ENCODE peak calls at places on chromosomes 16 and 17, in four cellular contexts. One of them, this sample, is unnamed. For H3K9me3, the result is how much of the 10 kb centered on the place peaks cover.

GRCh38 chr17:79707931-79708891 is 22.5 kb upstream of the ENPP7 start:
- DNase-seq in CD8-positive, alpha-beta memory T cell: peak
- DNase-seq in body of pancreas: peak
- DNase-seq in effector memory CD4-positive, alpha-beta T cell: peak
- DNase-seq in this sample: peak

GRCh38 chr17:9612016-9612415 is 33.3 kb upstream of the USP43 start:
- DNase-seq in CD8-positive, alpha-beta memory T cell: no peak
- DNase-seq in body of pancreas: no peak
- DNase-seq in effector memory CD4-positive, alpha-beta T cell: no peak
- DNase-seq in this sample: no peak

GRCh38 chr17:79827179-79827578 is 12.1 kb downstream of the CBX4 start:
- DNase-seq in CD8-positive, alpha-beta memory T cell: no peak
- DNase-seq in body of pancreas: no peak
- DNase-seq in effector memory CD4-positive, alpha-beta T cell: no peak
- DNase-seq in this sample: no peak

GRCh38 chr17:82324566-82325285 is 7.3 kb upstream of the CD7 start:
- DNase-seq in CD8-positive, alpha-beta memory T cell: no peak
- DNase-seq in body of pancreas: no peak
- DNase-seq in effector memory CD4-positive, alpha-beta T cell: no peak
- DNase-seq in this sample: no peak

GRCh38 chr16:17555176-17555575 is 84.4 kb upstream of the XYLT1 start:
- DNase-seq in CD8-positive, alpha-beta memory T cell: no peak
- DNase-seq in body of pancreas: no peak
- DNase-seq in effector memory CD4-positive, alpha-beta T cell: no peak
- DNase-seq in this sample: no peak

GRCh38 chr17:77281024-77281903 is 140.5 kb downstream of the SEC14L1 start:
- DNase-seq in CD8-positive, alpha-beta memory T cell: peak
- DNase-seq in body of pancreas: peak
- DNase-seq in effector memory CD4-positive, alpha-beta T cell: peak
- DNase-seq in this sample: peak

GRCh38 chr17:46175891-46176290 is 17.3 kb downstream of the KANSL1 start:
- DNase-seq in CD8-positive, alpha-beta memory T cell: no peak
- DNase-seq in body of pancreas: no peak
- DNase-seq in effector memory CD4-positive, alpha-beta T cell: no peak
- DNase-seq in this sample: no peak

GRCh38 chr16:50279142-50279865 is 13.0 kb downstream of the ADCY7 start:
- DNase-seq in CD8-positive, alpha-beta memory T cell: no peak
- DNase-seq in body of pancreas: peak
- DNase-seq in effector memory CD4-positive, alpha-beta T cell: no peak
- DNase-seq in this sample: no peak

GRCh38 chr16:63292036-63292435 is 1255.8 kb upstream of the CDH8 start:
- DNase-seq in CD8-positive, alpha-beta memory T cell: no peak
- DNase-seq in body of pancreas: no peak
- DNase-seq in effector memory CD4-positive, alpha-beta T cell: no peak
- DNase-seq in this sample: no peak

GRCh38 chr17:81237591-81238489 is 1.0 kb downstream of the TEPSIN start:
- DNase-seq in CD8-positive, alpha-beta memory T cell: no peak
- DNase-seq in body of pancreas: no peak
- DNase-seq in effector memory CD4-positive, alpha-beta T cell: no peak
- DNase-seq in this sample: no peak

GRCh38 chr17:31224366-31224765 is 72.7 kb downstream of the OMG start:
- DNase-seq in CD8-positive, alpha-beta memory T cell: no peak
- DNase-seq in body of pancreas: no peak
- DNase-seq in effector memory CD4-positive, alpha-beta T cell: no peak
- DNase-seq in this sample: no peak
- H3K9me3 ChIP-seq in CD8-positive, alpha-beta memory T cell: under half
- H3K9me3 ChIP-seq in body of pancreas: under half
- H3K9me3 ChIP-seq in effector memory CD4-positive, alpha-beta T cell: under half
- H3K9me3 ChIP-seq in this sample: under half

DNA sequence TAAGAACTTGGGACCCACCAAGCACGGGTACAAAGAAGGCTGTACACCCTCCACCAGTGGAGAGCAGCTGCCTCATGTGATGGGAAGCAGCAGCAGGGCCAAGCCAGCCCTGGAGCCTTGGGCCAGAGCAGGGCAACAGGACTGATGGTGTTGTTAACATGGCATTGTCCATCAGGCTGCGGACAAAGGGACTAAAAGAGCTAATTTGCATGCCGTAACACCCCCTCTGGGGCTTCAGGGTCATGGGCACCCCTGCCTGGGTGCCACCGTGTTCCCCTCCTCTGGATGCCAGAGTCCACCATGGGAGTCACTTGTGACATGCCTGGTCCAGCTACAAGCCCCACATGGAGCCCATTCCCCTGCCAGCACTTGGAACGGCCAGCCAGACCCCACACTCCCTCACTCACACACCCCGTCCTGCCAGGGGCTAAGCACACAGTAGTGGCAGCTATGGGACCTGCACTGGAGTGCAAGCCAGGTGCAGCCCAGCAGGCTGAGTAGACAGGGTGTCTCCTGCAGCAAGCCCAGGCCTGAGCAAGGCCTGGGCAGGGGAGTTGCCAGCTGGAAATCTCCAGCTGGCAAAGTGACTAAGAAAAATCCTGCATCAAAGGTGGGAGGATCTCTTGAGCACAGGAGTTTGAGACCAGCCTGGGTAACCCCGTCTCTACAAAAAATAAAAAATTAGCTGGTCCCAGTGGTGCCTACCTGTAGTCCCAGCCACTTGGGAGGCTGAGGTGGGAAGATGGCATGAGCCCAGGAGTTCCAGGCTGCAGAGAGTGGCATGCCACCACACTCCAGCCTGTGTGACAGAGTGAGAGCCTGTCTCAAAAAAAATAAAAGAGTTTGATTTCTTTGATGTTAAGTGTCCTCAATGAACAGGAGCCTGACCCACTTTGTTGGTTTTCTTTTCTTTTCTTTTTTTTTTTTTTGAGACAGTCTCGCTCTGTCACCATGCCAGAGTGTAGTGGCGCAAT is 33.7 kb downstream of the NOL11 start:
- DNase-seq in CD8-positive, alpha-beta memory T cell: no peak
- DNase-seq in body of pancreas: no peak
- DNase-seq in effector memory CD4-positive, alpha-beta T cell: no peak
- DNase-seq in this sample: no peak
- H3K9me3 ChIP-seq in CD8-positive, alpha-beta memory T cell: under half
- H3K9me3 ChIP-seq in body of pancreas: under half
- H3K9me3 ChIP-seq in effector memory CD4-positive, alpha-beta T cell: under half
- H3K9me3 ChIP-seq in this sample: under half

DNA sequence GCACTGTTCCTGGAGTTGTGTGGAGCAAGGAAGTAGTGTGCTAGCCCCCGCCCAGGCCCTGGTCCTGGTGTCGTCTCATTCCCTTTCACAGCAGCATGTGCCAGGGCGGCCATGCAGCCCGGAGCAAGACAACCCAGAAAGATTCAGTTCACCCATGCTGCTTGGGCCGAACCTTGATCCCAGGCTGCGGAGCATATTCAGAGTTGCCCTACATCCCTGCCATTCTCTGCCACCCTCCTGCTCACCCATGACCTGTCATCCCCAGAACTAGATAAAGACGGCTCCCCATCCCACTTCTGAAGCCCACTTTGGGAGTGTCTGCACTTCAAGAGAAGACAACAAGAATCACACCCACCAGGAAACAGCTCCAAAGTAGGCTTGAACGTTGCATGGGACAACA is 2452.5 kb downstream of the TP53TG3F start:
- DNase-seq in CD8-positive, alpha-beta memory T cell: no peak
- DNase-seq in body of pancreas: no peak
- DNase-seq in effector memory CD4-positive, alpha-beta T cell: no peak
- DNase-seq in this sample: no peak
- H3K9me3 ChIP-seq in CD8-positive, alpha-beta memory T cell: under half
- H3K9me3 ChIP-seq in body of pancreas: under half
- H3K9me3 ChIP-seq in effector memory CD4-positive, alpha-beta T cell: under half
- H3K9me3 ChIP-seq in this sample: under half

DNA sequence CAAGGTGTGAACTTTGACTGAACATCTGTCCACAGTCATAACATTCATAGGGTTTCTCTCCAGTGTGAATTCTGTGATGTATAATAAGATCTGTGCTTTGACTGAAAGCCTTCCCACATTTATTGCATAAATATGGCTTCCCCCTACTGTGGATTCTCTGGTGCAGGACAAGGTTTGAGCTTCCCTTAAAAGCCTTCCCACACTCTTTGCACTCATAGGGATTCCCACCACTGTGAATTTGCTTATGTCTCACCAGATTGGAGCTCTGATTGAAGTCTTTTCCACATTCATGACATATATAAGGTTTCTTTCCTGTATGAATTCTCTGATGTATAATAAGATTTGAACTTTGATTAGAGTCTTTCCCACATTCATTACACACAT is 8.3 kb downstream of the ZNF594 start:
- DNase-seq in CD8-positive, alpha-beta memory T cell: no peak
- DNase-seq in body of pancreas: no peak
- DNase-seq in effector memory CD4-positive, alpha-beta T cell: no peak
- DNase-seq in this sample: no peak
- H3K9me3 ChIP-seq in CD8-positive, alpha-beta memory T cell: half or more
- H3K9me3 ChIP-seq in body of pancreas: under half
- H3K9me3 ChIP-seq in effector memory CD4-positive, alpha-beta T cell: half or more
- H3K9me3 ChIP-seq in this sample: half or more

GRCh38 chr17:27203241-27203640 is 90.7 kb upstream of the WSB1 start:
- DNase-seq in CD8-positive, alpha-beta memory T cell: no peak
- DNase-seq in body of pancreas: no peak
- DNase-seq in effector memory CD4-positive, alpha-beta T cell: no peak
- DNase-seq in this sample: no peak
- H3K9me3 ChIP-seq in CD8-positive, alpha-beta memory T cell: under half
- H3K9me3 ChIP-seq in body of pancreas: under half
- H3K9me3 ChIP-seq in effector memory CD4-positive, alpha-beta T cell: under half
- H3K9me3 ChIP-seq in this sample: under half

GRCh38 chr16:21186326-21186691 is 25.1 kb downstream of the ZP2 start:
- DNase-seq in CD8-positive, alpha-beta memory T cell: no peak
- DNase-seq in body of pancreas: no peak
- DNase-seq in effector memory CD4-positive, alpha-beta T cell: no peak
- DNase-seq in this sample: no peak
- H3K9me3 ChIP-seq in CD8-positive, alpha-beta memory T cell: under half
- H3K9me3 ChIP-seq in body of pancreas: under half
- H3K9me3 ChIP-seq in effector memory CD4-positive, alpha-beta T cell: under half
- H3K9me3 ChIP-seq in this sample: under half

This sample was measured in hepatocyte.